ENCODE peak calls at places on chromosomes 4 and X, in ten cellular contexts. C is IMR-90; P is breast epithelium; U is stimulated activated CD4-positive, alpha-beta T cell treated with anti-CD3 and anti-CD28 coated beads, Interleukin-4, amount 100 ng/mL, for 24 hours; N is activated T-helper 1 cell treated with anti-CD3 and anti-CD28 coated beads, Interleukin-12 subunit alpha, Interleukin-12 subunit beta, Interleukin-2, Interleukin-4 antibody, amounts not matched to agents 30 ng/mL and 10 ng/mL and 1 ng/mL, durations not matched to agents 14 hours and 24 hours and 36 hours; I is thoracic aorta; V is activated CD4-positive, alpha-beta T cell treated with anti-CD3 and anti-CD28 coated beads for 24 hours; L is cardiac muscle cell; Z is HEK293T; M is dermis microvascular lymphatic vessel endothelial cell. T is an unnamed sample.

GRCh38 chr4:138627096-138627495 is 384.9 kb upstream of the SLC7A11 start:
- DNase-seq in U (no peak), Z (no peak), C (peak), I (no peak), N (no peak), V (no peak), M (no peak), P (no peak), L (no peak), T (no peak)

GRCh38 chr4:54687887-54688841 is 30.4 kb downstream of the KIT start:
- DNase-seq in M (no peak), C (peak), Z (no peak), N (no peak), V (no peak), P (no peak), L (no peak), I (no peak), U (no peak), T (peak)

GRCh38 chrX:148700021-148700420 is 199.6 kb downstream of the AFF2 start:
- DNase-seq in M (no peak), I (no peak), V (no peak), C (no peak), N (no peak), Z (no peak), P (no peak), L (no peak), U (no peak), T (no peak)

GRCh38 chr4:137685357-137685756 is 153.1 kb upstream of the PCDH18 start:
- DNase-seq in L (no peak), P (no peak), V (no peak), U (no peak), N (no peak), Z (no peak), M (no peak), C (peak), I (no peak), T (no peak)

GRCh38 chrX:48516987-48517386 is 4.6 kb upstream of the EBP start:
- DNase-seq in Z (no peak), U (no peak), I (no peak), N (no peak), V (no peak), P (no peak), C (no peak), L (no peak), M (no peak), T (no peak)

GRCh38 chr4:38548256-38548655 is 115.7 kb upstream of the KLF3 start:
- DNase-seq in C (no peak), P (no peak), V (no peak), I (no peak), U (no peak), M (no peak), L (no peak), N (no peak), Z (no peak), T (no peak)

GRCh38 chrX:141838016-141838415 is at the start of gene MAGEC3:
- DNase-seq in U (no peak), Z (no peak), M (no peak), C (no peak), L (no peak), P (no peak), V (no peak), I (no peak), N (no peak), T (no peak)

GRCh38 chr4:139957986-139958737 is 195.8 kb downstream of the MAML3 start:
- DNase-seq in L (no peak), M (no peak), P (no peak), Z (no peak), U (no peak), C (no peak), V (no peak), N (no peak), I (no peak), T (no peak)

GRCh38 chr4:55732864-55733263 is 86.7 kb upstream of the EXOC1L start:
- DNase-seq in Z (no peak), U (no peak), P (no peak), M (no peak), L (no peak), V (no peak), C (no peak), N (no peak), I (no peak), T (no peak)

GRCh38 chr4:179836179-179837075 is 2394.2 kb upstream of the AGA start:
- DNase-seq in V (no peak), N (no peak), I (no peak), U (no peak), Z (no peak), M (no peak), P (no peak), C (peak), L (no peak), T (no peak)

GRCh38 chr4:169103966-169104412 is 93.9 kb upstream of the CBR4 start:
- DNase-seq in P (no peak), U (no peak), N (no peak), V (no peak), L (peak), C (no peak), M (no peak), Z (no peak), I (no peak), T (no peak)

GRCh38 chrX:152072236-152072635 is 66.1 kb downstream of the MAGEA10 start:
- DNase-seq in Z (no peak), C (peak), V (no peak), N (no peak), L (no peak), P (no peak), I (no peak), U (no peak), M (no peak), T (peak)

GRCh38 chr4:164890691-164891090 is 13.7 kb downstream of the APELA start:
- DNase-seq in P (no peak), L (no peak), M (no peak), V (no peak), C (no peak), N (no peak), I (no peak), Z (no peak), U (no peak), T (no peak)

GRCh38 chr4:67051000-67051789 is 494.1 kb downstream of the CENPC start:
- DNase-seq in L (no peak), U (no peak), Z (no peak), C (no peak), V (no peak), M (no peak), N (no peak), P (no peak), I (no peak), T (no peak)

GRCh38 chr4:48254381-48255072 is 15.1 kb downstream of the TEC start:
- DNase-seq in Z (no peak), P (no peak), V (no peak), L (no peak), C (peak), N (no peak), I (no peak), U (no peak), M (peak), T (peak)

GRCh38 chr4:159547645-159548308 is 444.9 kb downstream of the RAPGEF2 start:
- DNase-seq in Z (no peak), L (no peak), I (no peak), P (no peak), V (no peak), N (no peak), U (no peak), C (no peak), M (no peak), T (peak)

GRCh38 chr4:137065306-137065705 is 467.0 kb downstream of the PCDH18 start:
- DNase-seq in P (no peak), Z (no peak), N (no peak), I (no peak), M (no peak), L (no peak), U (no peak), V (no peak), C (peak), T (peak)

GRCh38 chr4:47085661-47086060 is 54.3 kb downstream of the GABRB1 start:
- DNase-seq in V (no peak), P (no peak), N (no peak), Z (no peak), L (no peak), M (no peak), C (no peak), I (no peak), U (no peak), T (no peak)

GRCh38 chr4:39390603-39391002 is 16.1 kb upstream of the KLB start:
- DNase-seq in Z (no peak), V (no peak), L (no peak), P (no peak), N (no peak), U (no peak), C (no peak), I (no peak), M (no peak), T (peak)

GRCh38 chr4:169252339-169253086 is 18.2 kb downstream of the SH3RF1 start:
- DNase-seq in U (no peak), N (no peak), M (peak), P (no peak), L (no peak), I (no peak), V (no peak), Z (no peak), C (peak), T (peak)

GRCh38 chr4:138510053-138510452 is 267.9 kb upstream of the SLC7A11 start:
- DNase-seq in N (no peak), M (no peak), P (no peak), U (no peak), L (no peak), I (no peak), Z (no peak), C (peak), V (no peak), T (peak)

GRCh38 chrX:39886282-39886681 is 211.5 kb downstream of the BCOR start:
- DNase-seq in Z (no peak), I (no peak), C (no peak), P (no peak), M (no peak), U (no peak), V (no peak), N (no peak), L (no peak), T (no peak)

GRCh38 chrX:118865231-118865630 is 41.6 kb downstream of the ZCCHC12 start:
- DNase-seq in C (no peak), N (no peak), P (no peak), M (no peak), L (no peak), V (no peak), I (no peak), Z (no peak), U (no peak), T (no peak)

GRCh38 chr4:8553216-8553615 is 27.0 kb upstream of the GPR78 start:
- DNase-seq in Z (no peak), L (no peak), U (no peak), C (no peak), P (no peak), V (no peak), I (no peak), M (no peak), N (no peak), T (no peak)

GRCh38 chrX:79080131-79080530 is 64.4 kb upstream of the GPR174 start:
- DNase-seq in Z (no peak), I (no peak), U (no peak), L (no peak), M (no peak), V (no peak), P (no peak), C (no peak), N (no peak), T (peak)

GRCh38 chr4:65089666-65090065 is 580.6 kb downstream of the EPHA5 start:
- DNase-seq in C (no peak), Z (no peak), L (peak), P (no peak), V (no peak), I (no peak), U (no peak), M (no peak), N (no peak), T (peak)